ENCODE peak calls at places on chromosomes 5 and 9, in four cellular contexts. S is NCI-H69, D is NCI-H1105 treated with DMSO at 0.1 percent for 48 hours, O is MV-4-11. U is an unnamed sample.

GRCh38 chr9:117411547-117411946 is 3.3 kb downstream of the ASTN2 start:
- DNase-seq in S (peak), D (peak), O (no peak), U (peak)

GRCh38 chr5:5881294-5881693 is 458.8 kb downstream of the ICE1 start:
- DNase-seq in S (peak), D (peak), O (no peak), U (no peak)

GRCh38 chr9:70602364-70603019 is 188.0 kb upstream of the KLF9 start:
- DNase-seq in S (peak), D (peak), O (peak), U (peak)

GRCh38 chr5:171757853-171758535 is 27.6 kb upstream of the SMIM23 start:
- DNase-seq in S (no peak), D (no peak), O (no peak), U (no peak)

GRCh38 chr5:17121776-17122175 is 95.7 kb upstream of the BASP1 start:
- DNase-seq in S (no peak), D (no peak), O (no peak), U (no peak)

GRCh38 chr9:75850459-75851200 is 39.8 kb upstream of the PCSK5 start:
- DNase-seq in S (no peak), D (no peak), O (no peak), U (no peak)

GRCh38 chr9:134669556-134669955 is 28.0 kb downstream of the COL5A1 start:
- DNase-seq in S (no peak), D (no peak), O (no peak), U (no peak)

GRCh38 chr5:143258559-143259253 is 144.8 kb downstream of the NR3C1 start:
- DNase-seq in S (peak), D (no peak), O (no peak), U (no peak)

GRCh38 chr5:172245046-172245445 is 38.5 kb downstream of the UBTD2 start:
- DNase-seq in S (peak), D (no peak), O (no peak), U (peak)

GRCh38 chr5:168152660-168153059 is 138.8 kb upstream of the WWC1 start:
- DNase-seq in S (peak), D (no peak), O (no peak), U (no peak)

GRCh38 chr5:76084496-76085285 is 1.5 kb downstream of the SV2C start:
- DNase-seq in S (peak), D (peak), O (no peak), U (peak)

GRCh38 chr9:114177423-114178064 is 22.2 kb downstream of the COL27A1 start:
- DNase-seq in S (no peak), D (no peak), O (peak), U (peak)

GRCh38 chr5:76391014-76391413 is 12.1 kb upstream of the IQGAP2 start:
- DNase-seq in S (no peak), D (no peak), O (no peak), U (no peak)

GRCh38 chr9:115640887-115641286 is 512.7 kb upstream of the PAPPA start:
- DNase-seq in S (no peak), D (no peak), O (no peak), U (no peak)

GRCh38 chr9:69932901-69933300 is 110.7 kb upstream of the MAMDC2 start:
- DNase-seq in S (peak), D (no peak), O (no peak), U (no peak)

GRCh38 chr5:35415305-35415704 is 185.0 kb upstream of the PRLR start:
- DNase-seq in S (no peak), D (no peak), O (no peak), U (no peak)

GRCh38 chr9:1880038-1880565 is 135.0 kb upstream of the SMARCA2 start:
- DNase-seq in S (no peak), D (no peak), O (no peak), U (no peak)

GRCh38 chr9:76086521-76086920 is 196.0 kb downstream of the PCSK5 start:
- DNase-seq in S (peak), D (no peak), O (peak), U (no peak)

GRCh38 chr5:156367602-156368001 is 40.6 kb downstream of the SGCD start:
- DNase-seq in S (peak), D (no peak), O (no peak), U (no peak)

GRCh38 chr5:83899351-83899970 is 178.8 kb upstream of the HAPLN1 start:
- DNase-seq in S (no peak), D (no peak), O (no peak), U (no peak)

GRCh38 chr5:61817472-61818326 is 485.6 kb downstream of the ZSWIM6 start:
- DNase-seq in S (peak), D (peak), O (no peak), U (peak)

GRCh38 chr5:31366941-31367340 is 165.0 kb downstream of the DROSHA start:
- DNase-seq in S (no peak), D (no peak), O (no peak), U (no peak)

GRCh38 chr5:134129411-134130238 is 15.1 kb downstream of the TCF7 start:
- DNase-seq in S (no peak), D (no peak), O (no peak), U (no peak)

GRCh38 chr5:174549254-174549653 is 175.1 kb upstream of the MSX2 start:
- DNase-seq in S (no peak), D (no peak), O (no peak), U (no peak)

GRCh38 chr5:6745706-6746217 is 32.5 kb downstream of the TENT4A start:
- DNase-seq in S (peak), D (peak), O (peak), U (peak)

U was measured in NCI-H2171 treated with DMSO at 0.1 percent for 48 hours.